ENCODE peak calls at places on chromosomes 6 and 20, in seven cellular contexts. T, R, N, K, Y, Q and Z are unnamed samples.

GRCh38 chr6:24636681-24637080 is 9.3 kb downstream of the KIAA0319 start:
- DNase-seq in Y (no peak), K (no peak), N (no peak), T (no peak), R (no peak), Q (no peak), Z (no peak)

GRCh38 chr6:13375360-13375878 is 47.1 kb upstream of the TBC1D7 start:
- DNase-seq in Y (no peak), R (no peak), Q (peak), K (no peak), N (peak), T (no peak), Z (peak)

GRCh38 chr20:4896971-4897497 is 104.3 kb downstream of the SLC23A2 start:
- DNase-seq in Q (peak), R (no peak), N (peak), T (no peak), K (no peak), Y (peak), Z (peak)

GRCh38 chr20:11083841-11084240 is 410.0 kb upstream of the JAG1 start:
- DNase-seq in K (no peak), Y (no peak), Q (no peak), N (peak), R (no peak), T (no peak), Z (no peak)

GRCh38 chr6:16764188-16764950 is 3.1 kb upstream of the ATXN1 start:
- DNase-seq in Q (no peak), K (no peak), Y (no peak), T (no peak), N (peak), R (peak), Z (peak)

GRCh38 chr6:39102024-39102820 is 12.8 kb downstream of the SAYSD1 start:
- DNase-seq in K (no peak), Q (peak), T (no peak), Y (no peak), N (peak), R (peak), Z (peak)

GRCh38 chr6:28606424-28607391 is 81.0 kb downstream of the GPX5 start:
- DNase-seq in R (peak), K (no peak), Q (peak), T (no peak), Y (no peak), N (peak), Z (peak)

GRCh38 chr6:2361195-2361594 is 115.8 kb upstream of the GMDS start:
- DNase-seq in Y (no peak), R (no peak), T (no peak), K (no peak), Q (no peak), N (no peak), Z (no peak)

GRCh38 chr6:103872219-103872618 is 987.5 kb downstream of the HACE1 start:
- DNase-seq in Q (no peak), T (no peak), Y (no peak), N (no peak), K (no peak), R (no peak), Z (no peak)

GRCh38 chr6:103874575-103874974 is 985.1 kb downstream of the HACE1 start:
- DNase-seq in R (no peak), Y (no peak), Q (no peak), T (no peak), N (no peak), K (no peak), Z (no peak)

GRCh38 chr6:103870970-103871369 is 988.7 kb downstream of the HACE1 start:
- DNase-seq in Y (no peak), N (no peak), K (no peak), R (no peak), T (no peak), Q (no peak), Z (no peak)

GRCh38 chr6:103875221-103875620 is 984.5 kb downstream of the HACE1 start:
- DNase-seq in N (no peak), T (no peak), Y (no peak), Q (no peak), R (no peak), K (no peak), Z (no peak)

GRCh38 chr6:103872683-103873082 is 987.0 kb downstream of the HACE1 start:
- DNase-seq in R (no peak), K (no peak), N (no peak), Y (no peak), Q (no peak), T (no peak), Z (no peak)
- H3K4me3 ChIP-seq in R (no peak), K (no peak), N (no peak), Y (no peak), Q (no peak), T (no peak), Z (no peak)

GRCh38 chr6:107116923-107117417 is 1.7 kb upstream of the BEND3 start:
- DNase-seq in Q (no peak), K (no peak), Y (no peak), T (no peak), N (no peak), R (no peak), Z (no peak)
- H3K4me3 ChIP-seq in Q (peak), K (no peak), Y (no peak), T (no peak), N (no peak), R (peak), Z (no peak)

GRCh38 chr6:156796627-156797026 is 19.4 kb downstream of the ARID1B start:
- DNase-seq in N (no peak), K (no peak), T (no peak), R (no peak), Q (no peak), Y (peak), Z (no peak)

GRCh38 chr6:156795825-156796224 is 18.6 kb downstream of the ARID1B start:
- DNase-seq in Q (no peak), T (no peak), K (no peak), R (no peak), N (peak), Y (no peak), Z (no peak)

GRCh38 chr6:156794963-156795362 is 17.8 kb downstream of the ARID1B start:
- DNase-seq in Y (no peak), Q (no peak), T (no peak), K (no peak), R (no peak), N (no peak), Z (peak)

GRCh38 chr6:156793224-156793623 is 16.0 kb downstream of the ARID1B start:
- DNase-seq in T (no peak), R (no peak), Y (no peak), N (no peak), Q (no peak), K (no peak), Z (no peak)

DNA sequence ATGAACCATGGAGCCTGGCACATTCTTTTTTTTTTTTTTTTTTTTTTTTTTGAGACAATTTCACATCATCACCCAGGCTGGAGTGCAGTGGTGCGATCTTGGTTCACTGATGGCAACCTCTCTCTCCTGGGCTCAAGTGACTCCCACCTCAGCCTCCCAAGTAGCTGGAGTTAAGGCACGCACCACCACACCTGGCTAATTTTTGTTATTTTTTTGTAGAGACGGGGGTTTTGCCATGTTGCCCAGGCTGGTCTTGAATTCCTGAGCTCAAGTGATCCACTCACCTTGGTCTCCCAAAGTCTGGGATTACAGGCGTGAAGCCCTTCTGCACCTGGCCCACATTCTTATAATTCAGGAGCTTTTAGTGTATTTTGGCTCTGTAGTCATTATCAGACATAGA is 17.4 kb downstream of the ARID1B start:
- DNase-seq in N (no peak), T (no peak), R (no peak), Q (no peak), K (no peak), Y (no peak), Z (no peak)
- H3K4me3 ChIP-seq in N (no peak), T (no peak), R (no peak), Q (no peak), K (no peak), Y (no peak), Z (peak)

DNA sequence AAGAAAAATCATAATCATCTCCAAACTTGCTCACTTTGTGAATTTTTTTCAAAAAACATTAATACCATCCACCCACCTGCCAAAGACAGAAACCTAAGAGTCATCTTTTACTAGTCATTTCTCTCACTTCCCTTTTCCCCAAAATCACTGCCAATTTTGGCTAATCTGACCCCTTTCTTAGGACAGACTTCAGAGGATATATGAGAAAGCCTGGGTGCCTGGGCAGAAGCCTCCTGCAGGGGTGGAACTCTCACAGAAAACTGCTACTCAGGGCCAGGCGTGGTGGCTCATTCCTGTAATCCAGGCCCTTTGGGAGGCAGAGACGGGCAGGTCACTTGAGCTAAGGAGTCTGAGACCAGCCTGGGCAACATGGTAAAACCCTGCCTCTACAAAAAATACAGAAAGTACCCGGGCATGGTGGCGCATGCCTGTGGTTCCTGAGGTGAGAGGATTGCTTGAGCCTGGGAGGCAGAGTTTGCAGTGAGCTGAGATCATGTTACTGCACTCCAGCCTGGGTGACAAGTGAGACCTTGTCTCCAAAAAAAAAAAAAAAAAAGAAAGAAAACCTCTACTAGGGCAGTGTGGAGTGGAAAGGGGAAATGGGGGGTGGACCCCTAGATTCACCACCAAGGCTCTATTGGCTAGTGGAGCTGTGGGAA is 3.8 kb downstream of the DEK start:
- DNase-seq in Y (no peak), T (no peak), R (peak), Q (peak), N (peak), K (no peak), Z (peak)
- H3K4me3 ChIP-seq in Y (no peak), T (no peak), R (no peak), Q (peak), N (peak), K (no peak), Z (peak)

GRCh38 chr20:37519508-37520416 is 1.3 kb upstream of the NNAT start:
- DNase-seq in Y (no peak), Q (peak), R (peak), K (no peak), N (no peak), T (no peak), Z (no peak)

GRCh38 chr20:37520417-37520751 is 666 bp upstream of the NNAT start:
- DNase-seq in T (no peak), Q (no peak), K (no peak), N (no peak), Y (no peak), R (no peak), Z (no peak)

GRCh38 chr20:37518059-37518458 is 3.0 kb upstream of the NNAT start:
- DNase-seq in T (no peak), Y (no peak), K (no peak), R (no peak), Q (no peak), N (no peak), Z (no peak)

GRCh38 chr20:37517371-37517748 is 3.7 kb upstream of the NNAT start:
- DNase-seq in Y (no peak), N (no peak), Q (no peak), K (no peak), R (no peak), T (no peak), Z (no peak)

DNA sequence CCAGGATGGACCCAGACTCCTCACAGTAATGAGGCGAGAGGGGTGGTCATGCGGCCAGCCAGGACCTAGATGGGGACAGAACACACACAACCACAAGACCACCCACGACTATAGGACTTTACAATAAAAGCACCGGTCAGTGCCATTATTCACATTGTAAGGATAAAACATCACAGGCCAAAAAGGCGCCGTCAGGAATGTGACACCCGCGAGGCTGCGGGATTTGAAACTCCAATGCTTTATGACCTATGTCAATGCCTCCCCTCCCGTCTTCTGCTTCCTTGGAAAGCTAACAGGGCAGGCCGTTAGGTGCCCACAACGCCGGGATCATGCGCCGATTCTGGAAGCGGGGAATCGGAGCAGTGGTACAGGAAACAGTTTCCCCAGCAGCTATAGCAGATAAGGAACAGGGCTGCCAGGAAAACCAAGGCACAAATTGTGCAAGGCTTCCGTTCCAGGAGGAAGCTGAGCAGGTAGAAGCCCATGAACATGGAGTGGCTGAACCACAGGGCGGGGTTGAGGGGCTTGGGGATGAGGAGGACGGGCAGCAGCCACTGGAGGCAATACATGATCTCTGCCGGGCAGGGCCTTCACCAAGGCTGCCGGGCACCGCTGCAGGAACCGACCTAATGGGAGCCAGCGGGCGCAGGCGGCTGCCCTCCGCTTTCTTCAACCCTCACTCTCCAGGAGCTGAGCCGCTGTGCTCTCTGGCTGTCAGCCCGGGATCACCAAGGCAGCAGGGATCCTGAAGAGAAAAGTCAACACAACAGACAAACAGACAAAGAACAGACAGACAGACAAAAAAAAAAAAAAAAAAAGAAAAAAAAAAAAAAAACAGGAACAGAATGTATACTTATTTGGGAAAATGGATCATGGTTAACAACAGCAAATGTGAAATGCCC is 2.2 kb upstream of the NNAT start:
- DNase-seq in Q (no peak), K (no peak), Y (peak), R (no peak), N (no peak), T (no peak), Z (no peak)
- H3K4me3 ChIP-seq in Q (no peak), K (no peak), Y (no peak), R (no peak), N (no peak), T (no peak), Z (no peak)

DNA sequence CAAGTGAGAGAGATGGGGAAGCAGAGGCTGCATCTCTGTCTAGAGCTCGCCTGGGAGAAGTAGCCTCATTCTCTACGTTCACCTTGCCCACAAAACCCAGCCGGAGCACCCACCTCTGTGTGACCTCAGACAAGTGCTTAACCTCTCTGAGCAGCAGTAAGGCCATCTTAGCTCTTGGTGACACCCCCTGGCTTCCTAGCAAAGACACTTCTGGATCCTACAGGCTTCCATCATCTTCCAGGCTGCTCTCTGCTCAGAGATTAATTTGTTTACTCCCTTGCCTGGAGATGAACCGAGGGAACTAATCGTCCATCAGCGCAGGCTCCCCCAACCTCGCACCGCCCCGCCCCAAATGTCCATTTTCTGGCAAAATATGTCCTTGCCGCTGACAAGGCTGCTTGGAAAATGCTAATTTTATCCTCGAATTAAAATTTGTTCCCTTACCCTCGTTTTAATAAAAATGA is 24.0 kb upstream of the CTNNBL1 start:
- DNase-seq in N (no peak), R (no peak), Q (no peak), T (no peak), K (no peak), Y (no peak), Z (no peak)
- H3K4me3 ChIP-seq in N (no peak), R (no peak), Q (no peak), T (no peak), K (peak), Y (no peak), Z (no peak)

GRCh38 chr6:35494161-35494563 is 2.7 kb downstream of the TEAD3 start:
- DNase-seq in R (no peak), Y (no peak), K (no peak), Q (no peak), N (no peak), T (peak), Z (no peak)
- H3K4me3 ChIP-seq in R (no peak), Y (no peak), K (peak), Q (no peak), N (no peak), T (no peak), Z (no peak)

GRCh38 chr20:57620999-57621398 is 773 bp upstream of the ZBP1 start:
- DNase-seq in N (no peak), T (no peak), K (no peak), Q (peak), R (no peak), Y (peak), Z (peak)

GRCh38 chr20:57621426-57622200 is 1.4 kb upstream of the ZBP1 start:
- DNase-seq in Y (peak), N (peak), R (no peak), K (no peak), Q (no peak), T (no peak), Z (no peak)

GRCh38 chr20:57622579-57623381 is 2.6 kb upstream of the ZBP1 start:
- DNase-seq in Y (peak), T (peak), K (no peak), R (peak), N (peak), Q (peak), Z (peak)

GRCh38 chr20:57620274-57620990 is at the start of gene ZBP1:
- DNase-seq in Q (peak), R (no peak), K (no peak), T (peak), Y (peak), N (no peak), Z (peak)

DNA sequence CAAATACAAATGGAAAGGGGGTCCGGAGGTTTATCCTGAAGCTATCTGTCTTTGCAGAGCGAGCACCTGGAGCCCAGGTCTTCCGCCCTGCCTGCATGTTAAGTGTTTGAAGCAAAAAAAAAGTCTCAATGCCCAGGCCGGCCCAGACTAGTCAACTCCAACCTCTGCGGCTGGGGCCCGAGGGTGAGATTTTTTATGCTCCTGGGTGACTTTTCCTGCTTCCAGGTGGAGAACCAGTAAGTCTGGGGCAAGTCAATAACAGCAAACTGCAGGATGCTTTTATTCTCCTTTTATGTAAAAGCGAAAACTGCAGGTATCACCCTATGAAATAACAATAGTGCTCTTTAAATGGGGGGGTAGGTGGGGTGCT is 2.0 kb upstream of the ZBP1 start:
- DNase-seq in Q (no peak), K (no peak), T (no peak), R (no peak), Y (peak), N (no peak), Z (no peak)
- H3K4me3 ChIP-seq in Q (no peak), K (no peak), T (no peak), R (no peak), Y (no peak), N (no peak), Z (no peak)

DNA sequence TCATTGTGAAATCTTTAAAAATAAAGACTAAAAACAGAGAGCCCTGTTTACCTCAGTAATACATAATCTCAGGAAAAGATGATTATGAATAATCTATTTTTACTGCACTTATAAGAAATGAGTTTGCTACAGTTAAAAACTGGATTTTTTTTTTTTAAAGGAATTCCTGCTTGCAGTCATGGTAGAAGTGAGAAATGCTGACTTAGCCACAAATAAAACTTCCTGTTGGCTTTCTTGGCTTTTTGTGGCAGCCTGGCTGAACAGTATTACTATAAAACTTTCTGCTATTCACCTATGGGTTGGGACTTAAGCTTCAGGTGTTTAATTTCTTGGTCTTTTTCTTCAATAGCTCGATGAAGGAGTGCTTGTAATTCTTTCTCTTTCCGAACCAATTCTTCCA is 12.0 kb upstream of the MAP7 start:
- DNase-seq in R (no peak), K (no peak), N (no peak), Q (no peak), Y (no peak), T (no peak), Z (no peak)
- H3K4me3 ChIP-seq in R (no peak), K (no peak), N (no peak), Q (no peak), Y (no peak), T (no peak), Z (no peak)

GRCh38 chr6:129684323-129684884 is 25.6 kb downstream of the ARHGAP18 start:
- DNase-seq in T (no peak), N (no peak), Y (no peak), R (no peak), Q (no peak), K (no peak), Z (no peak)

GRCh38 chr6:129680633-129681032 is 29.3 kb downstream of the ARHGAP18 start:
- DNase-seq in Q (no peak), R (no peak), K (no peak), T (no peak), N (no peak), Y (no peak), Z (no peak)

GRCh38 chr6:129684903-129685639 is 24.9 kb downstream of the ARHGAP18 start:
- DNase-seq in K (no peak), R (no peak), Q (no peak), Y (no peak), N (no peak), T (no peak), Z (no peak)

GRCh38 chr6:129685640-129686031 is 24.3 kb downstream of the ARHGAP18 start:
- DNase-seq in Y (no peak), Q (no peak), R (no peak), N (no peak), T (no peak), K (no peak), Z (no peak)

GRCh38 chr6:129683606-129684322 is 26.2 kb downstream of the ARHGAP18 start:
- DNase-seq in N (peak), Y (peak), K (peak), T (peak), Q (peak), R (peak), Z (peak)
- H3K4me3 ChIP-seq in N (peak), Y (no peak), K (no peak), T (no peak), Q (peak), R (no peak), Z (peak)